ENCODE peak calls at places on chromosomes 16 and 17, in ten cellular contexts. One of them, this sample, is unnamed.

GRCh38 chr16:57590654-57591085 is 37.8 kb upstream of the ADGRG1 start:
- DNase-seq in DND-41: no peak
- DNase-seq in heart right ventricle: no peak
- DNase-seq in cardiac muscle cell: peak; percentile 76
- DNase-seq in HCT116: peak; percentile 28
- DNase-seq in colonic mucosa: no peak
- DNase-seq in ovary: no peak
- DNase-seq in Panc1: peak; percentile 53
- DNase-seq in SK-N-SH: no peak
- DNase-seq in mucosa of descending colon: no peak
- DNase-seq in this sample: no peak

GRCh38 chr16:53865492-53865863 is 161.5 kb downstream of the FTO start:
- DNase-seq in heart right ventricle: no peak
- DNase-seq in ovary: no peak
- DNase-seq in cardiac muscle cell: peak; percentile 66
- DNase-seq in SK-N-SH: no peak
- DNase-seq in HCT116: peak; percentile 7
- DNase-seq in Panc1: no peak
- DNase-seq in colonic mucosa: no peak
- DNase-seq in DND-41: no peak
- DNase-seq in mucosa of descending colon: no peak
- DNase-seq in this sample: no peak

GRCh38 chr16:17063156-17063555 is 407.6 kb downstream of the XYLT1 start:
- DNase-seq in Panc1: no peak
- DNase-seq in DND-41: no peak
- DNase-seq in colonic mucosa: no peak
- DNase-seq in heart right ventricle: no peak
- DNase-seq in ovary: no peak
- DNase-seq in SK-N-SH: no peak
- DNase-seq in cardiac muscle cell: no peak
- DNase-seq in HCT116: no peak
- DNase-seq in mucosa of descending colon: no peak
- DNase-seq in this sample: no peak

GRCh38 chr17:39704821-39705551 is 5.1 kb downstream of the ERBB2 start:
- DNase-seq in colonic mucosa: no peak
- DNase-seq in Panc1: no peak
- DNase-seq in HCT116: no peak
- DNase-seq in ovary: no peak
- DNase-seq in DND-41: no peak
- DNase-seq in cardiac muscle cell: peak; percentile 14
- DNase-seq in heart right ventricle: no peak
- DNase-seq in mucosa of descending colon: no peak
- DNase-seq in SK-N-SH: no peak
- DNase-seq in this sample: no peak

GRCh38 chr17:30005709-30006320 is 64.4 kb downstream of the EFCAB5 start:
- DNase-seq in Panc1: no peak
- DNase-seq in HCT116: no peak
- DNase-seq in colonic mucosa: no peak
- DNase-seq in SK-N-SH: no peak
- DNase-seq in DND-41: no peak
- DNase-seq in heart right ventricle: no peak
- DNase-seq in mucosa of descending colon: no peak
- DNase-seq in ovary: no peak
- DNase-seq in cardiac muscle cell: peak; percentile 73
- DNase-seq in this sample: no peak

GRCh38 chr17:42163113-42163512 is 8.3 kb upstream of the RAB5C start:
- DNase-seq in SK-N-SH: peak; percentile 61
- DNase-seq in colonic mucosa: peak; percentile 52
- DNase-seq in cardiac muscle cell: no peak
- DNase-seq in mucosa of descending colon: no peak
- DNase-seq in ovary: no peak
- DNase-seq in heart right ventricle: no peak
- DNase-seq in DND-41: peak; percentile 38
- DNase-seq in HCT116: peak; percentile 18
- DNase-seq in Panc1: no peak
- DNase-seq in this sample: no peak

GRCh38 chr17:43722921-43723665 is 35.5 kb downstream of the SOST start:
- DNase-seq in HCT116: no peak
- DNase-seq in mucosa of descending colon: no peak
- DNase-seq in SK-N-SH: no peak
- DNase-seq in DND-41: no peak
- DNase-seq in ovary: no peak
- DNase-seq in cardiac muscle cell: no peak
- DNase-seq in colonic mucosa: no peak
- DNase-seq in heart right ventricle: no peak
- DNase-seq in Panc1: no peak
- DNase-seq in this sample: no peak

GRCh38 chr16:86221085-86221484 is 289.2 kb upstream of the FOXF1 start:
- DNase-seq in Panc1: no peak
- DNase-seq in SK-N-SH: no peak
- DNase-seq in HCT116: no peak
- DNase-seq in colonic mucosa: no peak
- DNase-seq in cardiac muscle cell: no peak
- DNase-seq in DND-41: no peak
- DNase-seq in mucosa of descending colon: no peak
- DNase-seq in heart right ventricle: no peak
- DNase-seq in ovary: no peak
- DNase-seq in this sample: no peak

GRCh38 chr16:50102046-50102756 is 36.4 kb downstream of the HEATR3 start:
- DNase-seq in SK-N-SH: no peak
- DNase-seq in heart right ventricle: no peak
- DNase-seq in ovary: no peak
- DNase-seq in mucosa of descending colon: no peak
- DNase-seq in DND-41: no peak
- DNase-seq in cardiac muscle cell: peak; percentile 10
- DNase-seq in HCT116: no peak
- DNase-seq in colonic mucosa: no peak
- DNase-seq in Panc1: no peak
- DNase-seq in this sample: no peak

GRCh38 chr17:40551091-40551873 is 14.0 kb downstream of the CCR7 start:
- DNase-seq in colonic mucosa: peak; percentile 63
- DNase-seq in DND-41: peak; percentile 3
- DNase-seq in ovary: peak; percentile 88
- DNase-seq in heart right ventricle: peak; percentile 62
- DNase-seq in HCT116: no peak
- DNase-seq in cardiac muscle cell: peak; percentile 99
- DNase-seq in Panc1: peak; percentile 38
- DNase-seq in SK-N-SH: no peak
- DNase-seq in mucosa of descending colon: peak; percentile 54
- DNase-seq in this sample: peak; percentile 85

GRCh38 chr17:76735006-76735405 is 2.1 kb downstream of the SRSF2 start:
- DNase-seq in ovary: no peak
- DNase-seq in Panc1: no peak
- DNase-seq in cardiac muscle cell: peak; percentile 47
- DNase-seq in heart right ventricle: no peak
- DNase-seq in DND-41: no peak
- DNase-seq in colonic mucosa: no peak
- DNase-seq in mucosa of descending colon: no peak
- DNase-seq in HCT116: no peak
- DNase-seq in SK-N-SH: no peak
- DNase-seq in this sample: no peak

GRCh38 chr17:68377771-68378201 is 79.5 kb downstream of the WIPI1 start:
- DNase-seq in HCT116: no peak
- DNase-seq in DND-41: no peak
- DNase-seq in heart right ventricle: no peak
- DNase-seq in Panc1: no peak
- DNase-seq in mucosa of descending colon: no peak
- DNase-seq in ovary: no peak
- DNase-seq in SK-N-SH: no peak
- DNase-seq in cardiac muscle cell: no peak
- DNase-seq in colonic mucosa: no peak
- DNase-seq in this sample: no peak

GRCh38 chr17:75876190-75876937 is 2.0 kb downstream of the TRIM47 start:
- DNase-seq in cardiac muscle cell: no peak
- DNase-seq in mucosa of descending colon: peak; percentile 81
- DNase-seq in colonic mucosa: peak; percentile 90
- DNase-seq in Panc1: no peak
- DNase-seq in DND-41: peak; percentile 27
- DNase-seq in HCT116: peak; percentile 84
- DNase-seq in SK-N-SH: peak; percentile 72
- DNase-seq in ovary: peak; percentile 58
- DNase-seq in heart right ventricle: no peak
- DNase-seq in this sample: peak; percentile 74

GRCh38 chr17:12362853-12363252 is 302.8 kb upstream of the MYOCD start:
- DNase-seq in HCT116: no peak
- DNase-seq in ovary: no peak
- DNase-seq in DND-41: no peak
- DNase-seq in Panc1: no peak
- DNase-seq in colonic mucosa: no peak
- DNase-seq in SK-N-SH: no peak
- DNase-seq in mucosa of descending colon: no peak
- DNase-seq in cardiac muscle cell: no peak
- DNase-seq in heart right ventricle: no peak
- DNase-seq in this sample: no peak

GRCh38 chr17:45384800-45385262 is 47.8 kb downstream of the ARHGAP27 start:
- DNase-seq in mucosa of descending colon: no peak
- DNase-seq in DND-41: no peak
- DNase-seq in SK-N-SH: no peak
- DNase-seq in colonic mucosa: no peak
- DNase-seq in ovary: no peak
- DNase-seq in HCT116: no peak
- DNase-seq in Panc1: no peak
- DNase-seq in cardiac muscle cell: no peak
- DNase-seq in heart right ventricle: no peak
- DNase-seq in this sample: no peak

GRCh38 chr16:12002447-12003006 is 26.0 kb downstream of the SNX29 start:
- DNase-seq in Panc1: no peak
- DNase-seq in DND-41: no peak
- DNase-seq in heart right ventricle: peak; percentile 23
- DNase-seq in ovary: peak; percentile 26
- DNase-seq in colonic mucosa: no peak
- DNase-seq in mucosa of descending colon: no peak
- DNase-seq in cardiac muscle cell: peak; percentile 96
- DNase-seq in HCT116: no peak
- DNase-seq in SK-N-SH: no peak
- DNase-seq in this sample: no peak

GRCh38 chr17:65055280-65055707 is 1.2 kb downstream of the GNA13 start:
- DNase-seq in HCT116: no peak
- DNase-seq in mucosa of descending colon: no peak
- DNase-seq in ovary: no peak
- DNase-seq in colonic mucosa: no peak
- DNase-seq in SK-N-SH: peak; percentile 36
- DNase-seq in Panc1: no peak
- DNase-seq in DND-41: no peak
- DNase-seq in cardiac muscle cell: no peak
- DNase-seq in heart right ventricle: no peak
- DNase-seq in this sample: no peak

GRCh38 chr17:34527908-34528470 is 51.4 kb upstream of the TMEM132E start:
- DNase-seq in colonic mucosa: no peak
- DNase-seq in cardiac muscle cell: no peak
- DNase-seq in Panc1: no peak
- DNase-seq in heart right ventricle: no peak
- DNase-seq in ovary: no peak
- DNase-seq in DND-41: no peak
- DNase-seq in SK-N-SH: peak; percentile 22
- DNase-seq in mucosa of descending colon: no peak
- DNase-seq in HCT116: no peak
- DNase-seq in this sample: no peak
- H3K9me3 ChIP-seq in colonic mucosa: no peaks in the 10 kb centered on the region
- H3K9me3 ChIP-seq in cardiac muscle cell: no peaks in the 10 kb centered on the region
- H3K9me3 ChIP-seq in Panc1: no peaks in the 10 kb centered on the region
- H3K9me3 ChIP-seq in heart right ventricle: no peaks in the 10 kb centered on the region
- H3K9me3 ChIP-seq in ovary: no peaks in the 10 kb centered on the region
- H3K9me3 ChIP-seq in DND-41: no peaks in the 10 kb centered on the region
- H3K9me3 ChIP-seq in SK-N-SH: no peaks in the 10 kb centered on the region
- H3K9me3 ChIP-seq in mucosa of descending colon: no peaks in the 10 kb centered on the region
- H3K9me3 ChIP-seq in HCT116: no peaks in the 10 kb centered on the region
- H3K9me3 ChIP-seq in this sample: no peaks in the 10 kb centered on the region

GRCh38 chr17:35725917-35726608 is 5.4 kb upstream of the RASL10B start:
- DNase-seq in DND-41: no peak
- DNase-seq in ovary: no peak
- DNase-seq in Panc1: no peak
- DNase-seq in colonic mucosa: no peak
- DNase-seq in SK-N-SH: no peak
- DNase-seq in HCT116: no peak
- DNase-seq in mucosa of descending colon: no peak
- DNase-seq in cardiac muscle cell: no peak
- DNase-seq in heart right ventricle: no peak
- DNase-seq in this sample: no peak

GRCh38 chr17:35728551-35728950 is 2.9 kb upstream of the RASL10B start:
- DNase-seq in colonic mucosa: no peak
- DNase-seq in Panc1: no peak
- DNase-seq in mucosa of descending colon: no peak
- DNase-seq in ovary: no peak
- DNase-seq in HCT116: no peak
- DNase-seq in DND-41: no peak
- DNase-seq in SK-N-SH: no peak
- DNase-seq in heart right ventricle: no peak
- DNase-seq in cardiac muscle cell: no peak
- DNase-seq in this sample: no peak

GRCh38 chr17:35725058-35725457 is 6.4 kb upstream of the RASL10B start:
- DNase-seq in mucosa of descending colon: no peak
- DNase-seq in SK-N-SH: no peak
- DNase-seq in DND-41: no peak
- DNase-seq in ovary: no peak
- DNase-seq in colonic mucosa: no peak
- DNase-seq in Panc1: no peak
- DNase-seq in cardiac muscle cell: no peak
- DNase-seq in heart right ventricle: no peak
- DNase-seq in HCT116: no peak
- DNase-seq in this sample: no peak

GRCh38 chr17:35727635-35728034 is 3.8 kb upstream of the RASL10B start:
- DNase-seq in DND-41: no peak
- DNase-seq in heart right ventricle: no peak
- DNase-seq in colonic mucosa: no peak
- DNase-seq in SK-N-SH: no peak
- DNase-seq in ovary: no peak
- DNase-seq in HCT116: no peak
- DNase-seq in Panc1: no peak
- DNase-seq in mucosa of descending colon: no peak
- DNase-seq in cardiac muscle cell: no peak
- DNase-seq in this sample: no peak

GRCh38 chr17:35726609-35727460 is 4.6 kb upstream of the RASL10B start:
- DNase-seq in mucosa of descending colon: peak; percentile 40
- DNase-seq in SK-N-SH: no peak
- DNase-seq in ovary: no peak
- DNase-seq in DND-41: no peak
- DNase-seq in colonic mucosa: peak; percentile 53
- DNase-seq in heart right ventricle: peak; percentile 41
- DNase-seq in Panc1: no peak
- DNase-seq in HCT116: no peak
- DNase-seq in cardiac muscle cell: peak; percentile 95
- DNase-seq in this sample: no peak
- H3K4me3 ChIP-seq in mucosa of descending colon: no peak overlapping the region
- H3K4me3 ChIP-seq in SK-N-SH: no peak overlapping the region
- H3K4me3 ChIP-seq in ovary: no peak overlapping the region
- H3K4me3 ChIP-seq in DND-41: no peak overlapping the region
- H3K4me3 ChIP-seq in colonic mucosa: no peak overlapping the region
- H3K4me3 ChIP-seq in heart right ventricle: no peak overlapping the region
- H3K4me3 ChIP-seq in Panc1: no peak overlapping the region
- H3K4me3 ChIP-seq in HCT116: no peak overlapping the region
- H3K4me3 ChIP-seq in cardiac muscle cell: no peak overlapping the region
- H3K4me3 ChIP-seq in this sample: no peak overlapping the region

GRCh38 chr17:3732171-3732570 is 8.5 kb downstream of the HASPIN start:
- DNase-seq in Panc1: no peak
- DNase-seq in SK-N-SH: no peak
- DNase-seq in mucosa of descending colon: peak; percentile 25
- DNase-seq in cardiac muscle cell: peak; percentile 38
- DNase-seq in DND-41: no peak
- DNase-seq in ovary: no peak
- DNase-seq in colonic mucosa: no peak
- DNase-seq in HCT116: no peak
- DNase-seq in heart right ventricle: no peak
- DNase-seq in this sample: no peak
- TF ChIP-seq CTCF in Panc1: peak; percentile 52
- TF ChIP-seq CTCF in SK-N-SH: no peak
- TF ChIP-seq CTCF in mucosa of descending colon: no peak
- TF ChIP-seq CTCF in cardiac muscle cell: no peak
- TF ChIP-seq CTCF in DND-41: no peak
- TF ChIP-seq CTCF in ovary: no peak
- TF ChIP-seq CTCF in colonic mucosa: no peak
- TF ChIP-seq CTCF in HCT116: no peak
- TF ChIP-seq CTCF in heart right ventricle: no peak
- TF ChIP-seq CTCF in this sample: no peak

GRCh38 chr17:57001541-57001940 is 23.6 kb downstream of the SCPEP1 start:
- DNase-seq in SK-N-SH: no peak
- DNase-seq in heart right ventricle: no peak
- DNase-seq in HCT116: no peak
- DNase-seq in DND-41: no peak
- DNase-seq in mucosa of descending colon: no peak
- DNase-seq in colonic mucosa: no peak
- DNase-seq in cardiac muscle cell: no peak
- DNase-seq in ovary: no peak
- DNase-seq in Panc1: no peak
- DNase-seq in this sample: no peak
- H3K9me3 ChIP-seq in SK-N-SH: no peaks in the 10 kb centered on the region
- H3K9me3 ChIP-seq in heart right ventricle: no peaks in the 10 kb centered on the region
- H3K9me3 ChIP-seq in HCT116: no peaks in the 10 kb centered on the region
- H3K9me3 ChIP-seq in DND-41: no peaks in the 10 kb centered on the region
- H3K9me3 ChIP-seq in mucosa of descending colon: no peaks in the 10 kb centered on the region
- H3K9me3 ChIP-seq in colonic mucosa: no peaks in the 10 kb centered on the region
- H3K9me3 ChIP-seq in cardiac muscle cell: no peaks in the 10 kb centered on the region
- H3K9me3 ChIP-seq in ovary: no peaks in the 10 kb centered on the region
- H3K9me3 ChIP-seq in Panc1: no peaks in the 10 kb centered on the region
- H3K9me3 ChIP-seq in this sample: no peaks in the 10 kb centered on the region

This sample was measured in lung.